ENCODE peak calls at places on chromosome 2, in seven cellular contexts. L is SK-N-SH; X is right lobe of liver; H is neural progenitor cell; E is CD8-positive, alpha-beta T cell; T is esophagus squamous epithelium; O is adrenal gland. D is an unnamed sample.

GRCh38 chr2:175871949-175872348 is 130.1 kb downstream of the LNPK start:
- DNase-seq in L (no peak), X (no peak), H (no peak), E (no peak), T (no peak), O (no peak), D (no peak)

GRCh38 chr2:239339726-239340654 is 60.8 kb downstream of the HDAC4 start:
- DNase-seq in L (no peak), X (no peak), H (no peak), E (no peak), T (no peak), O (no peak), D (no peak)

GRCh38 chr2:142867161-142867560 is 10.3 kb upstream of the KYNU start:
- DNase-seq in L (no peak), X (no peak), H (no peak), E (no peak), T (no peak), O (no peak), D (no peak)

GRCh38 chr2:215982465-215982875 is 30.9 kb downstream of the MREG start:
- DNase-seq in L (no peak), X (peak; percentile 79), H (no peak), E (no peak), T (no peak), O (no peak), D (peak; percentile 69)

GRCh38 chr2:105361132-105361889 is 24.0 kb downstream of the C2orf49 start:
- DNase-seq in L (no peak), X (no peak), H (no peak), E (peak; percentile 18), T (no peak), O (no peak), D (no peak)

GRCh38 chr2:160910681-160911080 is 249.5 kb upstream of the TANK start:
- DNase-seq in L (peak; percentile 15), X (no peak), H (no peak), E (no peak), T (no peak), O (no peak), D (peak; percentile 10)

GRCh38 chr2:3298201-3298600 is 79.4 kb downstream of the EIPR1 start:
- DNase-seq in L (no peak), X (no peak), H (no peak), E (no peak), T (no peak), O (peak; percentile 75), D (no peak)

GRCh38 chr2:68994864-68995263 is 18.1 kb upstream of the ANTXR1 start:
- DNase-seq in L (no peak), X (no peak), H (no peak), E (no peak), T (no peak), O (no peak), D (no peak)

GRCh38 chr2:198106621-198107020 is 302.2 kb downstream of the PLCL1 start:
- DNase-seq in L (no peak), X (no peak), H (no peak), E (no peak), T (no peak), O (no peak), D (no peak)

GRCh38 chr2:6535572-6535971 is 330.1 kb downstream of the CMPK2 start:
- DNase-seq in L (no peak), X (no peak), H (peak; percentile 71), E (no peak), T (no peak), O (no peak), D (no peak)

GRCh38 chr2:152518016-152518415 is 183.0 kb downstream of the FMNL2 start:
- DNase-seq in L (no peak), X (no peak), H (no peak), E (no peak), T (no peak), O (no peak), D (peak; percentile 28)

DNA sequence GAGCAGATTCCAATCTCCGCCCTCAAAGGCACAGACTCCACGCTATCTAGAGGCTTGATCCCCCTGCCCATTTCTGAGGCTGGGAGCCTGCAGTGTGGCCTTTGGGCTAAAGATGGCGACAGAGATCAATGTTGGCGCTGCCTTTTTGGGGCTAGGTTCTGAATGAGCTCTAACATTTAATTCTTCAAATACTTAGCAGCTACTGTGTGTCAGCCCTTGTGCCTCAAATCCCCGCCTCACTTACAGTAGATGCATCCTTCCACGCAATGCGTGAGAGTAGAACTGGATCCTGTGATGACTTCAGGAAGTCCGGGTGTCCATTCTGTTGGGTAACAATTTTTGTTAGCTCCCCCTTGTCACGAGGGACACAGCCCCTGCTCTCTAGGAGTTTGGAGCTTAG is 12.4 kb downstream of the IL1F10 start:
- DNase-seq in L (peak; percentile 40), X (peak; percentile 55), H (peak; percentile 71), E (peak; percentile 9), T (no peak), O (peak; percentile 65), D (peak; percentile 57)
- TF ChIP-seq CTCF in L (peak; percentile 64), X (peak; percentile 72), H (peak; percentile 78), E (peak; percentile 67), T (peak; percentile 53), O (peak; percentile 66), D (peak; percentile 71)

GRCh38 chr2:31688282-31688681 is 107.5 kb upstream of the SRD5A2 start:
- DNase-seq in L (no peak), X (no peak), H (no peak), E (no peak), T (no peak), O (no peak), D (no peak)
- H3K27ac ChIP-seq in L (no peak overlapping the region), X (no peak overlapping the region), H (no peak overlapping the region), E (no peak overlapping the region), T (no peak overlapping the region), O (no peak overlapping the region), D (no peak overlapping the region)

GRCh38 chr2:96547751-96548161 is 11.2 kb downstream of the ARID5A start:
- DNase-seq in L (no peak), X (no peak), H (no peak), E (no peak), T (no peak), O (no peak), D (peak; percentile 6)

GRCh38 chr2:96547203-96547641 is 10.7 kb downstream of the ARID5A start:
- DNase-seq in L (no peak), X (no peak), H (no peak), E (no peak), T (no peak), O (no peak), D (peak; percentile 3)

GRCh38 chr2:96549967-96550786 is 13.6 kb downstream of the ARID5A start:
- DNase-seq in L (peak; percentile 22), X (peak; percentile 97), H (peak; percentile 55), E (no peak), T (no peak), O (no peak), D (peak; percentile 54)

GRCh38 chr2:96549466-96549785 is 12.9 kb downstream of the ARID5A start:
- DNase-seq in L (no peak), X (no peak), H (no peak), E (no peak), T (no peak), O (no peak), D (peak; percentile 3)

GRCh38 chr2:96548558-96549465 is 12.3 kb downstream of the ARID5A start:
- DNase-seq in L (peak; percentile 30), X (no peak), H (no peak), E (no peak), T (no peak), O (no peak), D (peak; percentile 4)
- H3K4me1 ChIP-seq in L (no peaks in the 10 kb centered on the region), X (no peaks in the 10 kb centered on the region), H (no peaks in the 10 kb centered on the region), E (peaks cover 43% of the 10 kb centered on the region), T (peaks cover 1% of the 10 kb centered on the region), O (no peaks in the 10 kb centered on the region), D (no peaks in the 10 kb centered on the region)

GRCh38 chr2:19851116-19851515 is 50.7 kb downstream of the TTC32 start:
- DNase-seq in L (no peak), X (no peak), H (peak; percentile 15), E (no peak), T (no peak), O (peak; percentile 25), D (no peak)
- TF ChIP-seq CTCF in L (peak; percentile 33), X (no peak), H (peak; percentile 34), E (no peak), T (no peak), O (no peak), D (no peak)

GRCh38 chr2:32061430-32061829 is 1.9 kb upstream of the SPAST start:
- DNase-seq in L (no peak), X (no peak), H (no peak), E (no peak), T (no peak), O (no peak), D (no peak)
- H3K27ac ChIP-seq in L (no peak overlapping the region), X (no peak overlapping the region), H (no peak overlapping the region), E (no peak overlapping the region), T (no peak overlapping the region), O (no peak overlapping the region), D (no peak overlapping the region)

DNA sequence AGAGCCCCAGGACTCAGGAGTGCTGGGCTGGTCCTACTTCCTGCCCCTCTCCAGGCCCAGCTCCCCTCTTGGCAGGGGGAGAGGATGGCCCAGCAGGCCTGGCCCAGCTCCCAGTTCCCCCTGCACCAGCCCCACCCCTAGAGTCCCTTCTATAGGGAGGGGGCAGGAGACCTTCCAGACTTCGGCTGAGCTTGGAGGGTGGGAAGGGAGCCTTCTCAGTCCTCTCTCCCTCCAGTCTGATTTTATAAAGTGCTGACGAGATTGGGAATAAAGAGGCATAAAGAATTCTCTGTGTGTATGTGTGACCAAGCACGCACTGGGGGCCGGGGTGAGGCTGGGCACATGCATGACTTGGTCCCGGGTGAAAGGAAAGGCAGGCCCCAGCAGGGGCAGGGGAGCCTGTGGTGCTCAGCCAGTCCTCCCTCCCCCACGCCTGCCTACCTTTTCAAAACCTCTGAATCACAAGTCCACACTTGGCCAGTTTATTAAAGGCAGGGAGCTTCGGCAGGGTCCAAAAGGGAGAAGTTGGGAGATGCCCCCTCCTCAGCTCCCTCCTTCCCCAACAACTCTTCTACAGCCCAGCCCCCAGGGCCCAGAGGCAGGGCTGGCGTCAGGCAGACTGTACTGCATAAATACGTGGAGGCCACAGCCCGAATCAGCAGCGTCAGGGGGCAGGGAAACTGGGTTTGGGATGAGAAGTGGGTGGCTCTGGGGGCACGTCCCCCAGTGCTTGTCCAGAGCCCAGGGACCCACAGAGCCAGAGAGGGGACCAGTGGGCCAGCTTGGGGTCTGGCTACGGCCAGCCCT is 4.9 kb downstream of the CHPF start:
- DNase-seq in L (no peak), X (no peak), H (no peak), E (no peak), T (no peak), O (no peak), D (peak; percentile 32)
- H3K4me1 ChIP-seq in L (peaks cover 19% of the 10 kb centered on the region), X (no peaks in the 10 kb centered on the region), H (peaks cover 25% of the 10 kb centered on the region), E (peaks cover 12% of the 10 kb centered on the region), T (peaks cover 18% of the 10 kb centered on the region), O (peaks cover 10% of the 10 kb centered on the region), D (peaks cover 20% of the 10 kb centered on the region)

DNA sequence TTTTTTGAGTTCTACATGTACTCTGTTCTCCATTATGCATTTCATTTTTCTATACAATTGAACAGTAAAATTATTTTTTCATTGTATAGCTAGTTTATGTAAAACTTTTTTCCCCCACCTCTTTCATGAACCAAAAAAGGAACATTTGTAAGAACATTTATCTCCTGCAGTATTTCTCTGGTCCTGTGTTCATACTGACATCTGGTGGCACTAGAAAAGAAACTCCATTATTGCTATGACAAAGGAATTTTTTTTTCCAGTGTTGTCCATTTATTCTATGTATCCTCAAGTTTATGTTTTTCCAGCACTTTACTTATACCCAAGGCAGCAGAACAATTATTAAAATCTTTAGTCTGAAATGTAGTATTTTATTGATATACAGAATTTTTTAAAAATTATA is 27.4 kb upstream of the CHAC2 start:
- DNase-seq in L (peak; percentile 9), X (no peak), H (peak; percentile 20), E (no peak), T (no peak), O (no peak), D (peak; percentile 19)
- TF ChIP-seq CTCF in L (peak; percentile 59), X (peak; percentile 50), H (peak; percentile 55), E (no peak), T (peak; percentile 6), O (no peak), D (peak; percentile 61)